ENCODE peak calls at places on chromosomes 11 and 22, in ten cellular contexts. P is breast epithelium, H is heart left ventricle, R is ovary, E is HCT116, M is adrenal gland, T is thyroid gland, G is GM12878, Z is transverse colon, Y is uterus. X is an unnamed sample.

GRCh38 chr11:119307219-119307618 is 9.7 kb downstream of the MCAM start:
- DNase-seq in P (no peak), H (no peak), R (no peak), E (no peak), M (no peak), T (no peak), G (no peak), Z (no peak), Y (no peak), X (no peak)

GRCh38 chr11:73493838-73494598 is 103.9 kb downstream of the FAM168A start:
- DNase-seq in P (no peak), H (no peak), R (no peak), E (peak; percentile 90), M (peak; percentile 29), T (peak; percentile 10), G (no peak), Z (no peak), Y (no peak), X (peak; percentile 18)

GRCh38 chr11:13440100-13440855 is 22.7 kb downstream of the BTBD10 start:
- DNase-seq in P (no peak), H (peak; percentile 27), R (no peak), E (peak; percentile 3), M (peak; percentile 51), T (peak; percentile 11), G (no peak), Z (peak; percentile 27), Y (no peak), X (no peak)

GRCh38 chr11:31422703-31423102 is 53.0 kb downstream of the DNAJC24 start:
- DNase-seq in P (no peak), H (no peak), R (no peak), E (no peak), M (no peak), T (no peak), G (no peak), Z (no peak), Y (no peak), X (no peak)

GRCh38 chr22:39117585-39118191 is 20.6 kb downstream of the APOBEC3H start:
- DNase-seq in P (no peak), H (peak; percentile 51), R (no peak), E (peak; percentile 53), M (no peak), T (peak; percentile 72), G (peak; percentile 81), Z (peak; percentile 81), Y (no peak), X (no peak)

GRCh38 chr22:22088658-22089458 is 106.3 kb upstream of the TOP3B start:
- DNase-seq in P (no peak), H (no peak), R (no peak), E (no peak), M (no peak), T (no peak), G (no peak), Z (no peak), Y (no peak), X (no peak)

GRCh38 chr11:72072348-72072747 is 8.0 kb downstream of the NUMA1 start:
- DNase-seq in P (no peak), H (no peak), R (no peak), E (peak; percentile 59), M (no peak), T (peak; percentile 41), G (no peak), Z (no peak), Y (no peak), X (no peak)

GRCh38 chr22:37213941-37214340 is 1.7 kb upstream of the SSTR3 start:
- DNase-seq in P (no peak), H (no peak), R (no peak), E (no peak), M (no peak), T (no peak), G (no peak), Z (no peak), Y (no peak), X (no peak)

GRCh38 chr11:79100093-79100704 is 340.6 kb downstream of the TENM4 start:
- DNase-seq in P (no peak), H (no peak), R (no peak), E (peak; percentile 12), M (peak; percentile 31), T (peak; percentile 42), G (no peak), Z (peak; percentile 21), Y (no peak), X (no peak)

GRCh38 chr11:28461846-28462245 is 353.7 kb downstream of the METTL15 start:
- DNase-seq in P (no peak), H (no peak), R (no peak), E (no peak), M (no peak), T (no peak), G (no peak), Z (no peak), Y (no peak), X (no peak)

GRCh38 chr11:69540118-69541000 is 58.9 kb downstream of the LINC01488 start:
- DNase-seq in P (peak; percentile 68), H (peak; percentile 62), R (no peak), E (no peak), M (no peak), T (peak; percentile 60), G (no peak), Z (no peak), Y (peak; percentile 25), X (no peak)

GRCh38 chr11:131579932-131580387 is 209.5 kb downstream of the NTM start:
- DNase-seq in P (no peak), H (no peak), R (no peak), E (no peak), M (peak; percentile 26), T (peak; percentile 42), G (no peak), Z (no peak), Y (no peak), X (no peak)

GRCh38 chr11:16610738-16611388 is 127.6 kb upstream of the C11orf58 start:
- DNase-seq in P (no peak), H (no peak), R (no peak), E (no peak), M (no peak), T (no peak), G (no peak), Z (no peak), Y (no peak), X (no peak)

GRCh38 chr22:31647066-31647465 is 14.9 kb downstream of the PISD start:
- DNase-seq in P (no peak), H (no peak), R (no peak), E (no peak), M (no peak), T (no peak), G (no peak), Z (no peak), Y (no peak), X (no peak)

DNA sequence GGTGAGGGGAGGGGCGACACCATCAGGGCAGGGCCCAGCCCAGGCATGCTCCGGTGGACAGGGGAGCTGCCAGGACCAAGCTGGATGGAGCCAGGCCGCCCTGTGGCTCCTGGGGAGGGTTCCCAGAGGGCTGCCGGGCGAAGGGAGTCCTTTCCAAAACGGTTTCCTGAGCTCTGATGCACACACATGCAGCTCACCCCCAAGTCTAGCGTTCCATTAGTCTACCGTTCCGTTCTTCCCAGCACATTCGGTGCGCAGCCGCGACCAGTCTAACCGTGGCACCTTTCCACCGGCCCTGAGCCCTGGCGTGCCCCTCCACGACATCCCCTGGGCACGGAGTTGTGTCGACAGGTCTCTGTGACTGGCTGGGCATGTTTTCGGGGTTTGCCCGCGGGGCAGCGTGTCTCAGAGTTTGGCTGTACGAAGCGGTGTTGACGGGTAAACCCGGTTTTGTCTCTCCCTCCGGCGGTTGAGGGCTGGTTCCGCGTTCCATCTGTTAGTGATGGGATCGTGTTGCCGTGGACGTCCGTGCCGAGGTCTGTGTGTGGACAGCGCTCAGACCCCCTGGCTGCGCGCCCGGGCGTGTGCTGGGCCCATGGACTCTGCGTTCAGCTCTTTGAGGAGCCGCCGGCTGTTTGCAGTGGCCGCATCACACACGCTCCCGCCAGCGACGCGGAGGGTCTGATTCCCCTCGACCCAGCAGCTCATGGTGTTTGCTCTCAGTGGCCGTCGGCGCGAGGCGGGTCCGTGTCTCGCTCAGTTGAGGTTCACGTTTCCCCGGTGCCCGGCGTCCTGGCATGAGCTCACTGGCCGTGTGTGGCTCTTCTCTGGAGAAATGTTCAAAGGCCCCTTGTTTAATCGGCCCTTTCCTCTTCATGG is 121.2 kb downstream of the IGLL1 start:
- DNase-seq in P (peak; percentile 85), H (no peak), R (peak; percentile 55), E (no peak), M (no peak), T (peak; percentile 26), G (no peak), Z (no peak), Y (no peak), X (no peak)
- H3K36me3 ChIP-seq in P (no peaks in the 10 kb centered on the region), H (no peaks in the 10 kb centered on the region), R (no peaks in the 10 kb centered on the region), E (no peaks in the 10 kb centered on the region), M (no peaks in the 10 kb centered on the region), T (no peaks in the 10 kb centered on the region), G (no peaks in the 10 kb centered on the region), Z (no peaks in the 10 kb centered on the region), Y (no peaks in the 10 kb centered on the region), X (no peaks in the 10 kb centered on the region)

DNA sequence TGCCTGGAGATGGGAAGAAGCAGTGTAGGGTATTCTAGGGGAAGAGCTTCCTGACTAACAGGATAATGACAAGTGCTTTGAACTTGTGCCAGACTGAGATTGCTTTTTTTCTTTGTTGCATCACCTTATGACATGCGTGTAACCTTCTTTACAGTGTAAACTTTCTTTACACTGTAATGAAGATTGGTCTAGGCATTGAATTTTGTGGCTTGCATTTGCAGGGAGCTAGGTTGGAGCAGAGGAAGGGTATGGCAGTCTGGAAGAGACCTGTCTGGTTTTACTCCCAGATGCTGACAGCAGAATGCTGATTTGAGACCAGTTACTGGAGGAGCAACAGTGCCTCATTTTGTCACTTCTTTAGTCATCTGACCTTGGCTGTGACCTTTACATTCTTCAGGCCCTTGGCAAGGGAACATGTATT is 5.6 kb downstream of the DDB2 start:
- DNase-seq in P (no peak), H (no peak), R (no peak), E (no peak), M (no peak), T (no peak), G (no peak), Z (no peak), Y (no peak), X (no peak)
- TF ChIP-seq POLR2A in P (no peak), H (no peak), R (no peak), E (no peak), M (no peak), T (no peak), G (no peak), Z (no peak), Y (no peak), X (no peak)

DNA sequence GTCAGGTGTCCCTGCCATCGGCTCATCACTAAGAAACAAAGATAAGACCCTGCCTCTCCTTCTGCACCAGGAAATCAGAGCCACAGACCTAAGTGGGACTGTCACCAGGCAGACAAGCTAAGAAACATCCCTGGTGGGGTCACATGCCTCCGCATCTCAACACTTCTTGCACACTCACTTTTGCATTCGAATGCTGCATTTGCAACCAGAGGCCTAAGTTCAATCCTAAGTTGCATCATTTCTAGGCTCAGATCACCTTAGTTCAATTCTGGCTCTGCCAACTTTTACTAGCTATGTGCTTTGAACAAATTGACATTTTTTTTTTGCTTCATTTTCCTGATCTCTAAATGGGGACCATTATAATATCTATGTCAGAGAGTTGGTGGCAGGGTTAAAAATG is 299.0 kb upstream of the B3GAT1 start:
- DNase-seq in P (no peak), H (no peak), R (no peak), E (no peak), M (no peak), T (no peak), G (no peak), Z (no peak), Y (no peak), X (no peak)
- H3K4me3 ChIP-seq in P (no peak overlapping the region), H (no peak overlapping the region), R (no peak overlapping the region), E (no peak overlapping the region), M (no peak overlapping the region), T (no peak overlapping the region), G (no peak overlapping the region), Z (no peak overlapping the region), Y (no peak overlapping the region), X (no peak overlapping the region)

GRCh38 chr22:46761017-46761416 is 1.4 kb upstream of the TBC1D22A start:
- DNase-seq in P (no peak), H (no peak), R (no peak), E (no peak), M (no peak), T (no peak), G (no peak), Z (no peak), Y (no peak), X (no peak)
- H3K36me3 ChIP-seq in P (no peaks in the 10 kb centered on the region), H (no peaks in the 10 kb centered on the region), R (no peaks in the 10 kb centered on the region), E (no peaks in the 10 kb centered on the region), M (no peaks in the 10 kb centered on the region), T (no peaks in the 10 kb centered on the region), G (no peaks in the 10 kb centered on the region), Z (no peaks in the 10 kb centered on the region), Y (no peaks in the 10 kb centered on the region), X (no peaks in the 10 kb centered on the region)